ENCODE peak calls at places on chromosome 21, in six cellular contexts. One of them, this sample, is unnamed.

GRCh38 chr21:35984654-35985366 is 75.5 kb downstream of the SETD4 start:
- DNase-seq in tibial nerve: no peak
- DNase-seq in NCI-H146: peak
- DNase-seq in NCI-H1105: no peak
- DNase-seq in KBM-7: no peak
- DNase-seq in neural progenitor cell: no peak
- DNase-seq in this sample: peak

GRCh38 chr21:36704958-36705678 is 6.2 kb downstream of the SIM2 start:
- DNase-seq in tibial nerve: no peak
- DNase-seq in NCI-H146: no peak
- DNase-seq in NCI-H1105: no peak
- DNase-seq in KBM-7: no peak
- DNase-seq in neural progenitor cell: peak
- DNase-seq in this sample: peak

GRCh38 chr21:25997788-25998611 is 172.6 kb downstream of the APP start:
- DNase-seq in tibial nerve: no peak
- DNase-seq in NCI-H146: peak
- DNase-seq in NCI-H1105: peak
- DNase-seq in KBM-7: no peak
- DNase-seq in neural progenitor cell: peak
- DNase-seq in this sample: peak

GRCh38 chr21:42641311-42642218 is 11.9 kb upstream of the PDE9A start:
- DNase-seq in tibial nerve: no peak
- DNase-seq in NCI-H146: no peak
- DNase-seq in NCI-H1105: no peak
- DNase-seq in KBM-7: no peak
- DNase-seq in neural progenitor cell: no peak
- DNase-seq in this sample: peak

GRCh38 chr21:33976980-33977720 is 61.5 kb upstream of the ATP5PO start:
- DNase-seq in tibial nerve: no peak
- DNase-seq in NCI-H146: no peak
- DNase-seq in NCI-H1105: no peak
- DNase-seq in KBM-7: no peak
- DNase-seq in neural progenitor cell: no peak
- DNase-seq in this sample: no peak

GRCh38 chr21:41432567-41433460 is 6.8 kb downstream of the MX1 start:
- DNase-seq in tibial nerve: no peak
- DNase-seq in NCI-H146: no peak
- DNase-seq in NCI-H1105: no peak
- DNase-seq in KBM-7: no peak
- DNase-seq in neural progenitor cell: no peak
- DNase-seq in this sample: no peak

GRCh38 chr21:41692216-41692615 is 74.6 kb downstream of the RIPK4 start:
- DNase-seq in tibial nerve: no peak
- DNase-seq in NCI-H146: no peak
- DNase-seq in NCI-H1105: no peak
- DNase-seq in KBM-7: no peak
- DNase-seq in neural progenitor cell: no peak
- DNase-seq in this sample: no peak

GRCh38 chr21:45334134-45334533 is 46.4 kb upstream of the POFUT2 start:
- DNase-seq in tibial nerve: no peak
- DNase-seq in NCI-H146: no peak
- DNase-seq in NCI-H1105: no peak
- DNase-seq in KBM-7: no peak
- DNase-seq in neural progenitor cell: no peak
- DNase-seq in this sample: no peak

GRCh38 chr21:15212214-15212613 is 147.4 kb upstream of the NRIP1 start:
- DNase-seq in tibial nerve: no peak
- DNase-seq in NCI-H146: no peak
- DNase-seq in NCI-H1105: no peak
- DNase-seq in KBM-7: peak
- DNase-seq in neural progenitor cell: no peak
- DNase-seq in this sample: no peak

GRCh38 chr21:15065381-15066230 is 806 bp upstream of the NRIP1 start:
- DNase-seq in tibial nerve: peak
- DNase-seq in NCI-H146: peak
- DNase-seq in NCI-H1105: no peak
- DNase-seq in KBM-7: peak
- DNase-seq in neural progenitor cell: peak
- DNase-seq in this sample: peak

GRCh38 chr21:43627527-43627926 is 31.8 kb downstream of the HSF2BP start:
- DNase-seq in tibial nerve: no peak
- DNase-seq in NCI-H146: no peak
- DNase-seq in NCI-H1105: no peak
- DNase-seq in KBM-7: no peak
- DNase-seq in neural progenitor cell: no peak
- DNase-seq in this sample: no peak

This sample was measured in left kidney.